ENCODE peak calls at places on chromosome 20, in six cellular contexts. One of them, this sample, is unnamed.

GRCh38 chr20:22763257-22763906 is 179.0 kb upstream of the FOXA2 start:
- DNase-seq in iris pigment epithelial cell: peak
- DNase-seq in stimulated activated CD4-positive, alpha-beta T cell treated with anti-CD3 and anti-CD28 coated beads, TNF-alpha, amount 100 ng/mL, for 48 hours: no peak
- DNase-seq in H9: no peak
- DNase-seq in occipital lobe: no peak
- DNase-seq in GDM1: no peak
- DNase-seq in this sample: no peak

GRCh38 chr20:44068311-44068710 is 118.7 kb downstream of the JPH2 start:
- DNase-seq in H9: no peak
- DNase-seq in occipital lobe: no peak
- DNase-seq in GDM1: no peak
- DNase-seq in stimulated activated CD4-positive, alpha-beta T cell treated with anti-CD3 and anti-CD28 coated beads, TNF-alpha, amount 100 ng/mL, for 48 hours: no peak
- DNase-seq in iris pigment epithelial cell: no peak
- DNase-seq in this sample: no peak

GRCh38 chr20:47667086-47667485 is 118.2 kb downstream of the SULF2 start:
- DNase-seq in stimulated activated CD4-positive, alpha-beta T cell treated with anti-CD3 and anti-CD28 coated beads, TNF-alpha, amount 100 ng/mL, for 48 hours: no peak
- DNase-seq in H9: no peak
- DNase-seq in iris pigment epithelial cell: no peak
- DNase-seq in GDM1: no peak
- DNase-seq in occipital lobe: no peak
- DNase-seq in this sample: no peak

GRCh38 chr20:50587291-50587961 is 77.2 kb downstream of the PTPN1 start:
- DNase-seq in GDM1: no peak
- DNase-seq in occipital lobe: no peak
- DNase-seq in H9: no peak
- DNase-seq in iris pigment epithelial cell: no peak
- DNase-seq in stimulated activated CD4-positive, alpha-beta T cell treated with anti-CD3 and anti-CD28 coated beads, TNF-alpha, amount 100 ng/mL, for 48 hours: no peak
- DNase-seq in this sample: no peak

GRCh38 chr20:15799871-15800270 is 773.4 kb downstream of the KIF16B start:
- DNase-seq in stimulated activated CD4-positive, alpha-beta T cell treated with anti-CD3 and anti-CD28 coated beads, TNF-alpha, amount 100 ng/mL, for 48 hours: no peak
- DNase-seq in H9: no peak
- DNase-seq in occipital lobe: no peak
- DNase-seq in GDM1: no peak
- DNase-seq in iris pigment epithelial cell: peak
- DNase-seq in this sample: no peak

GRCh38 chr20:32316667-32317066 is 39.2 kb downstream of the KIF3B start:
- DNase-seq in H9: no peak
- DNase-seq in occipital lobe: no peak
- DNase-seq in stimulated activated CD4-positive, alpha-beta T cell treated with anti-CD3 and anti-CD28 coated beads, TNF-alpha, amount 100 ng/mL, for 48 hours: no peak
- DNase-seq in GDM1: no peak
- DNase-seq in iris pigment epithelial cell: no peak
- DNase-seq in this sample: no peak

GRCh38 chr20:21521596-21522478 is 8.0 kb upstream of the NKX2-2 start:
- DNase-seq in occipital lobe: no peak
- DNase-seq in iris pigment epithelial cell: no peak
- DNase-seq in GDM1: no peak
- DNase-seq in H9: peak
- DNase-seq in stimulated activated CD4-positive, alpha-beta T cell treated with anti-CD3 and anti-CD28 coated beads, TNF-alpha, amount 100 ng/mL, for 48 hours: no peak
- DNase-seq in this sample: no peak

GRCh38 chr20:10861619-10862018 is 187.8 kb upstream of the JAG1 start:
- DNase-seq in GDM1: no peak
- DNase-seq in occipital lobe: no peak
- DNase-seq in H9: no peak
- DNase-seq in iris pigment epithelial cell: peak
- DNase-seq in stimulated activated CD4-positive, alpha-beta T cell treated with anti-CD3 and anti-CD28 coated beads, TNF-alpha, amount 100 ng/mL, for 48 hours: no peak
- DNase-seq in this sample: no peak

GRCh38 chr20:46646659-46647380 is 4.4 kb downstream of the SLC13A3 start:
- DNase-seq in iris pigment epithelial cell: no peak
- DNase-seq in occipital lobe: no peak
- DNase-seq in GDM1: no peak
- DNase-seq in stimulated activated CD4-positive, alpha-beta T cell treated with anti-CD3 and anti-CD28 coated beads, TNF-alpha, amount 100 ng/mL, for 48 hours: no peak
- DNase-seq in H9: no peak
- DNase-seq in this sample: no peak

GRCh38 chr20:34058831-34059230 is 53.2 kb downstream of the EIF2S2 start:
- DNase-seq in GDM1: no peak
- DNase-seq in occipital lobe: no peak
- DNase-seq in stimulated activated CD4-positive, alpha-beta T cell treated with anti-CD3 and anti-CD28 coated beads, TNF-alpha, amount 100 ng/mL, for 48 hours: no peak
- DNase-seq in iris pigment epithelial cell: peak
- DNase-seq in H9: no peak
- DNase-seq in this sample: no peak

GRCh38 chr20:32596681-32597252 is 11.6 kb upstream of the NOL4L start:
- DNase-seq in occipital lobe: no peak
- DNase-seq in stimulated activated CD4-positive, alpha-beta T cell treated with anti-CD3 and anti-CD28 coated beads, TNF-alpha, amount 100 ng/mL, for 48 hours: no peak
- DNase-seq in iris pigment epithelial cell: no peak
- DNase-seq in GDM1: no peak
- DNase-seq in H9: no peak
- DNase-seq in this sample: no peak

GRCh38 chr20:38114353-38114791 is 50.7 kb downstream of the TGM2 start:
- DNase-seq in stimulated activated CD4-positive, alpha-beta T cell treated with anti-CD3 and anti-CD28 coated beads, TNF-alpha, amount 100 ng/mL, for 48 hours: no peak
- DNase-seq in H9: no peak
- DNase-seq in iris pigment epithelial cell: peak
- DNase-seq in GDM1: no peak
- DNase-seq in occipital lobe: no peak
- DNase-seq in this sample: no peak

GRCh38 chr20:44911264-44911921 is 1.5 kb downstream of the PABPC1L start:
- DNase-seq in stimulated activated CD4-positive, alpha-beta T cell treated with anti-CD3 and anti-CD28 coated beads, TNF-alpha, amount 100 ng/mL, for 48 hours: peak
- DNase-seq in GDM1: no peak
- DNase-seq in H9: peak
- DNase-seq in iris pigment epithelial cell: peak
- DNase-seq in occipital lobe: no peak
- DNase-seq in this sample: no peak

GRCh38 chr20:37901667-37902503 is 1.0 kb upstream of the VSTM2L start:
- DNase-seq in GDM1: no peak
- DNase-seq in occipital lobe: no peak
- DNase-seq in iris pigment epithelial cell: peak
- DNase-seq in H9: peak
- DNase-seq in stimulated activated CD4-positive, alpha-beta T cell treated with anti-CD3 and anti-CD28 coated beads, TNF-alpha, amount 100 ng/mL, for 48 hours: no peak
- DNase-seq in this sample: no peak

GRCh38 chr20:57442160-57442887 is 51.1 kb downstream of the RBM38 start:
- DNase-seq in H9: no peak
- DNase-seq in stimulated activated CD4-positive, alpha-beta T cell treated with anti-CD3 and anti-CD28 coated beads, TNF-alpha, amount 100 ng/mL, for 48 hours: no peak
- DNase-seq in iris pigment epithelial cell: no peak
- DNase-seq in occipital lobe: no peak
- DNase-seq in GDM1: no peak
- DNase-seq in this sample: no peak

GRCh38 chr20:6812530-6812929 is 45.0 kb downstream of the BMP2 start:
- DNase-seq in H9: no peak
- DNase-seq in stimulated activated CD4-positive, alpha-beta T cell treated with anti-CD3 and anti-CD28 coated beads, TNF-alpha, amount 100 ng/mL, for 48 hours: no peak
- DNase-seq in GDM1: no peak
- DNase-seq in iris pigment epithelial cell: no peak
- DNase-seq in occipital lobe: no peak
- DNase-seq in this sample: no peak

GRCh38 chr20:46897471-46897870 is 2.8 kb downstream of the EYA2 start:
- DNase-seq in H9: no peak
- DNase-seq in occipital lobe: no peak
- DNase-seq in GDM1: no peak
- DNase-seq in stimulated activated CD4-positive, alpha-beta T cell treated with anti-CD3 and anti-CD28 coated beads, TNF-alpha, amount 100 ng/mL, for 48 hours: no peak
- DNase-seq in iris pigment epithelial cell: no peak
- DNase-seq in this sample: no peak

GRCh38 chr20:49099011-49099410 is 52.9 kb downstream of the CSE1L start:
- DNase-seq in GDM1: no peak
- DNase-seq in H9: no peak
- DNase-seq in iris pigment epithelial cell: no peak
- DNase-seq in occipital lobe: no peak
- DNase-seq in stimulated activated CD4-positive, alpha-beta T cell treated with anti-CD3 and anti-CD28 coated beads, TNF-alpha, amount 100 ng/mL, for 48 hours: no peak
- DNase-seq in this sample: no peak

GRCh38 chr20:47509685-47510084 is 8.0 kb downstream of the NCOA3 start:
- DNase-seq in H9: no peak
- DNase-seq in occipital lobe: no peak
- DNase-seq in GDM1: no peak
- DNase-seq in iris pigment epithelial cell: no peak
- DNase-seq in stimulated activated CD4-positive, alpha-beta T cell treated with anti-CD3 and anti-CD28 coated beads, TNF-alpha, amount 100 ng/mL, for 48 hours: no peak
- DNase-seq in this sample: no peak

This sample was measured in hypothalamus.